ENCODE peak calls at places on chromosomes 6 and 20, in four cellular contexts. M is IMR-90, V is H1, Y is HepG2. Z is an unnamed sample.
A peak's percentile ranks its signal among the peaks of the same experiment; 100 is the strongest.

GRCh38 chr20:49882171-49882970 is 33.0 kb downstream of the SPATA2 start:
- DNase-seq in V (no peak), Y (no peak), M (no peak), Z (no peak)

GRCh38 chr6:19024737-19025136 is 637.6 kb downstream of the RNF144B start:
- DNase-seq in M (peak; percentile 15), Y (peak; percentile 30), V (no peak), Z (peak; percentile 0)

GRCh38 chr6:36204068-36204753 is 7.7 kb downstream of the BRPF3 start:
- DNase-seq in V (no peak), Y (no peak), M (no peak), Z (no peak)

GRCh38 chr20:37969949-37970855 is 63.1 kb downstream of the TTI1 start:
- DNase-seq in M (no peak), V (no peak), Y (no peak), Z (no peak)

GRCh38 chr6:111842891-111843290 is 30.4 kb downstream of the FYN start:
- DNase-seq in Y (peak; percentile 69), V (no peak), M (peak; percentile 34), Z (no peak)

GRCh38 chr6:7112741-7113313 is 5.1 kb downstream of the RREB1 start:
- DNase-seq in M (no peak), V (no peak), Y (peak; percentile 69), Z (peak; percentile 36)

GRCh38 chr6:119540417-119540816 is 190.9 kb upstream of the MAN1A1 start:
- DNase-seq in M (no peak), Y (no peak), V (no peak), Z (no peak)

GRCh38 chr6:14365393-14365792 is 247.8 kb downstream of the CD83 start:
- DNase-seq in V (no peak), M (peak; percentile 71), Y (no peak), Z (no peak)

GRCh38 chr20:58839474-58839874 is 11.2 kb downstream of the GNAS-AS1 start:
- DNase-seq in V (no peak), M (peak; percentile 24), Y (peak; percentile 34), Z (peak; percentile 57)

GRCh38 chr6:133641111-133641510 is 247.8 kb upstream of the TCF21 start:
- DNase-seq in M (no peak), V (no peak), Y (no peak), Z (no peak)

GRCh38 chr20:2114990-2115681 is 13.5 kb downstream of the STK35 start:
- DNase-seq in Y (no peak), M (peak; percentile 72), V (no peak), Z (no peak)

GRCh38 chr20:6533321-6533720 is 234.2 kb upstream of the BMP2 start:
- DNase-seq in M (peak; percentile 78), V (no peak), Y (no peak), Z (no peak)
- TF ChIP-seq MAFK in M (no peak), V (no peak), Y (no peak), Z (no peak)

GRCh38 chr20:47706345-47706744 is 78.9 kb downstream of the SULF2 start:
- DNase-seq in Y (no peak), V (no peak), M (no peak), Z (no peak)
- H3K27ac ChIP-seq in Y (no peak overlapping the region), V (no peak overlapping the region), M (no peak overlapping the region), Z (no peak overlapping the region)

DNA sequence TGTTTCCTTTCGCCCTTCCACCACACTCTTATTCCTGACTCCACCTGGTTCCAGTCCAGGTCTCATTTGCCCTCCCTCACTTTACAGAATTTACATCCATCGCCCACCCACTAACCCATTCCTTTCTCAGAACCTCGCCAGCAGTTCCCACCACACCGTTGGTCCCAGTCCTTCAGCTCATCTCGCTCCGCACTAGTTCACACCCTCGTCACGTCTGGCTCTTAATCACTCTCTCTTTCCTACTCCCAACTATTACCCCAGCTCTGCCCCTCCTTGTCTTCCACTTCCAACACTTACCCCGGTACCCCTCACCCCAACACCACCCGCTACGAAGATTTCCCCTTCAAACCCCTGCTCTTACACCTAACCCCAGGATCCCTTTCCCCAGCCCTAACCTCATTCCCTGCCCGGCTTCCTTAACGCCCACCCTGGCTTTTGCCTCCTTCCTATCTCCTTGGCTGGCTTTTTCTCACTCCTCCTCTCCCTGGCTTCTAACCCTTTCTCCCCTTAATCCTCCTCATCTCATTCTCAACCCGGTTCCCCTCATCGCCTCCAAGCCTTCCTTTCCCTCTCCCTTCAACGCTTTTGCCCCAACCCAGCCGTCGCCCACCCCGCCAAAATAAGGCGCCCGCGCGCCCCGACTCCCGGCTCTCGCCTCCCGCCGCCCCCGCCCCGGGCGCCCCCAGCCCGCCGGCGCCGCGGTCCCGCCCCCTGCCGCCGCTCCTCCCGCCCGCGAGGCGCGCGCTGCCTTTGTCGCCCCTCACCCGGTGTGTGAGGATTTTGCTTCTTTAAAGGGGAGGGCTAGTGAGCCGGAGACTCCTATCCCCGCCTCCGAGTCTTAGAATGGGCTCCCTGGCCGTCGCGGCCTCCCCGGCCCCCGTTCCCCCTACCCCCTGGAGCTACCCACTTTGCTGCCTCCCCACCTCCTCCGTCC is 542 bp downstream of the USP49 start:
- DNase-seq in Y (no peak), M (no peak), V (no peak), Z (no peak)
- TF ChIP-seq MAFK in Y (no peak), M (no peak), V (no peak), Z (no peak)

GRCh38 chr20:39326050-39326449 is 363.9 kb downstream of the DHX35 start:
- DNase-seq in M (no peak), V (no peak), Y (no peak), Z (no peak)
- H3K27ac ChIP-seq in M (no peak overlapping the region), V (no peak overlapping the region), Y (no peak overlapping the region), Z (no peak overlapping the region)

GRCh38 chr6:157644043-157644810 is 178.8 kb upstream of the SNX9 start:
- DNase-seq in V (no peak), Y (no peak), M (no peak), Z (peak; percentile 25)
- TF ChIP-seq MAFK in V (no peak), Y (no peak), M (no peak), Z (no peak)

DNA sequence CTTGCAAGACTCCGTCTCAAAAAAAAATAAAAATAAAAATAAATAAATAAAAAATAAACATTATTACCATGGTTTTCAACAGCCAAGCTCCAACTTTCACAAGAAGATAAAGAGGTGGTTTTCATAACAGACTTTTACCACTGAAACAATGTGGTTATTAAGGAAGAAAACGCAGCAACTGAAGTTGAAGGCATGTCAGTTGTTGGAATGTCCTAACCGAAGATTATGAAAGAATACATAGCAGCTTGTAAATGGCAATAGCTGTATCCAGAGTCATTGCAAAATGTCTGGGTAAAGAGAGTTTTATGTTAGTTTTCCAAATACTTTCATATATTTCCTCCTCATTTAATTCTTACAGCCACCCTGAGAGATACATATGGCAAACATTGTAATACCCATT is 161.6 kb upstream of the MARCKS start:
- DNase-seq in V (no peak), M (peak; percentile 30), Y (peak; percentile 24), Z (no peak)
- H3K27ac ChIP-seq in V (no peak overlapping the region), M (no peak overlapping the region), Y (peak overlapping the region; percentile 12), Z (peak overlapping the region; percentile 63)

GRCh38 chr20:717271-717670 is 41.7 kb upstream of the SCRT2 start:
- DNase-seq in V (no peak), M (no peak), Y (no peak), Z (no peak)

GRCh38 chr20:714453-714852 is 38.9 kb upstream of the SCRT2 start:
- DNase-seq in Y (no peak), M (no peak), V (no peak), Z (no peak)

GRCh38 chr20:719816-720215 is 44.2 kb upstream of the SCRT2 start:
- DNase-seq in Y (no peak), V (no peak), M (no peak), Z (no peak)

GRCh38 chr20:719068-719467 is 43.5 kb upstream of the SCRT2 start:
- DNase-seq in V (no peak), Y (no peak), M (no peak), Z (no peak)

DNA sequence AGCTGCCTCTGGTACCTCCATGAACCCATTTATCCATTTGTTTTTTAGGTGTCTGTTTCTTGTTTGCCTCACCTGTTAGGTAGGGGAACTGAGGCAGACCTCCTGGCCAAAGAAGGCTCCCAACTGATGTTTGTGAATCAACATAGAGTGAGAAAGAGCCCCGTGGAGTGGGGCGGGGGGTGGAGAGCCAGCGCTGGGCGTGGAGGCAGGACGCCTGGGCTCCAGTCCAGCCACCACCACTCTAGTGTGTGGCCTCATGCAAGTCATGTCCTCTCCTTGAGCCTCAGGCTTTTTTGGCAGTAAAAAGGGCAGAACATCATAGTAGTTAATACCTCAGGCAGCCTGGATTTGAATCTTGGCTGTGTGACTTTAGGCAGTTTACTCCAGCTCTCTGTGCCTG is 42.2 kb upstream of the SCRT2 start:
- DNase-seq in M (no peak), V (no peak), Y (no peak), Z (no peak)
- TF ChIP-seq MAFK in M (no peak), V (no peak), Y (no peak), Z (no peak)

DNA sequence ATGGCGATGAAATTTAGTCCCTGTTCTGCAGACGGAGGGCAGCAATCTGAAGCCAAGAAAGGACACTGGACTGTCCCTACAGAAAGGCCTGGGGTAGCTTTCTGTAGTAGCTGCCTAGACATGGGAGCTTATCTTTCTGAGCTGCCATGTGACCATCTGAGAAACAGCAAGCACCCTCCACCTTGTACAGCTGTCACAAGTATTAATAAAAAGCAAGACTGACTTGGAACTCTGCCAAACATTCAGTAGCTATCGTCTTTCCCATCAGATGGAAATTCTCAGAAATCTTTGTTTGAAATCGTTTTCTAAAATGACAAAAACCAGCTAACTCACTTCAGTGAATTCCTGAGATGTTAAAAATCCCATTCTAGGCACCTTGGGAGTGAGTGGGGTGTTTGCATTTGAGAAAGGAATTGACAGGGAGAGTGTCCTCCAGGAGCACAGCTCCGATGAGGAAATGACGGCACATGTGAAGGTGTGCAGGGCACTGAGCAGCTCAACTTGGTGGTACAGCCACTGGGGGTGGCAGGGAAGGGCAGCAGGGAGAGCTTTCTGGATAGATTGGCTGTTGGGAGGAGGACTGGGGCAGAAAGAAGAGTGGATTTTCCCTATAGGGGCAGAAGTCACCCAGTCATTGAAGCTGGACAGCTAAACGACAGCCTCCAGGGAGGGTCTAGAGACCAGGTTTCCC is 24.5 kb downstream of the ACSS1 start:
- DNase-seq in Y (no peak), V (no peak), M (no peak), Z (no peak)
- H3K27ac ChIP-seq in Y (peak overlapping the region; percentile 55), V (no peak overlapping the region), M (no peak overlapping the region), Z (no peak overlapping the region)

GRCh38 chr6:114195736-114196403 is 147.0 kb downstream of the HS3ST5 start:
- DNase-seq in V (no peak), M (no peak), Y (no peak), Z (no peak)

DNA sequence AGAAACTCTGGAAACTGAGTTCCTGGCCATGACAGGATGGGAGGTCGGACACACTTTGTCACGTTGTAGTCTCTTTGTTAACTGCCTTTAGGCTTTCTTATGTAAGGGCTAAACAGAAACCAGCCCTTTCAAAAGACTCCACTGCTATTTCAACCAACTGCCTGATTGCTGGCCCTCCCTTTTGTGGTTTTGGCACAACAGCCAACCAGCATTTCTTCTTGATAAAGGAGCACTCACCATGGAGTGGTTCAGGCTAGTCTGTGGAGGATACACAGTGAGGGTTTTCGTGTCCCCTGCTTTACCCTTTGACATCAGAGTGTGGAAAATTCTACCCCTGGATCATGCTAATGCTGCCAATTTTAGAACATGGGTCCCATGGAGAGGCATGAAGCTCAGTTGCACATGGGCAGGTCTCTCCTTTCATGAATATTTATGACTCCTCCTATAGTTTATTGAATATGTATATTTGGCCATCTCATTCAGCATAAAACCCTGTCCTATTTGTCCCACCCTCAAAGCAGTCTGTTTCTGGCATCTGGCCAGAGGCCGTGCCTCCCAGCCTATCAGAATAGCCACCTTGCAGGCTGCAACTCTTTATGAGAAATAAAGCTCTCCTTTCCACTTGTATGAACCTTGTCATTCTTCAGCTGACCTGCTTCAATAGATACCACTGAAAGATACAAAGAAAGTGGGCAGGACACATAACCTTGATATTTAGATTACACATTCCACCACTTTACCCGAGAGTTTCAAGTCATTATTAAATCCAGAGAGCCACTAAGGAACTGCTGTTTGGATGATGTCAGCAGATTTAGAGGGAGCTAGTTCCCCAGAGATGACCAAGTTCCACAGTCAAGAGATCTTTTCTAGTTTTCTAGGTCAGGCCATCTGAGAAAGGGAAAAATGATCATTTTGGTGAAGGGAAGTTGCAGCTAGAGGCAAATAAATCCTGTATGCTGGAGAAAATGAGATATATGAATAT is 148.2 kb downstream of the HS3ST5 start:
- DNase-seq in M (peak; percentile 0), V (no peak), Y (no peak), Z (no peak)
- TF ChIP-seq MAFK in M (peak; percentile 52), V (no peak), Y (peak; percentile 80), Z (peak; percentile 41)

GRCh38 chr6:148523051-148523450 is 180.4 kb downstream of the SASH1 start:
- DNase-seq in Y (no peak), V (no peak), M (peak; percentile 93), Z (no peak)
- H3K27ac ChIP-seq in Y (no peak overlapping the region), V (no peak overlapping the region), M (peak overlapping the region; percentile 99), Z (no peak overlapping the region)

Z was measured in A549.